ENCODE peak calls at places on chromosomes 16 and 17, in four cellular contexts. R is breast epithelium, U is fibroblast of the aortic adventitia, M is cardiac fibroblast. S is an unnamed sample.

GRCh38 chr16:73951541-73951940 is 345.1 kb upstream of the PSMD7 start:
- DNase-seq in R (no peak), U (no peak), M (no peak), S (peak)

GRCh38 chr17:4142107-4142900 is 526 bp downstream of the ZZEF1 start:
- DNase-seq in R (peak), U (no peak), M (peak), S (peak)

GRCh38 chr17:13114601-13115024 is 96.8 kb upstream of the ELAC2 start:
- DNase-seq in R (no peak), U (peak), M (peak), S (peak)

GRCh38 chr17:16873654-16874035 is 98.3 kb downstream of the TNFRSF13B start:
- DNase-seq in R (no peak), U (no peak), M (no peak), S (no peak)

GRCh38 chr16:53692146-53692545 is 11.5 kb downstream of the RPGRIP1L start:
- DNase-seq in R (no peak), U (no peak), M (peak), S (no peak)

GRCh38 chr17:80703109-80703508 is 158.5 kb downstream of the RPTOR start:
- DNase-seq in R (no peak), U (no peak), M (no peak), S (no peak)

GRCh38 chr16:2365895-2366294 is 25.4 kb upstream of the ABCA3 start:
- DNase-seq in R (no peak), U (peak), M (peak), S (peak)

GRCh38 chr17:33014751-33015150 is 23.1 kb downstream of the SPACA3 start:
- DNase-seq in R (no peak), U (no peak), M (no peak), S (no peak)

GRCh38 chr17:419073-419735 is 66.6 kb upstream of the RPH3AL start:
- DNase-seq in R (no peak), U (no peak), M (no peak), S (no peak)

GRCh38 chr16:56107944-56108583 is 83.2 kb upstream of the GNAO1 start:
- DNase-seq in R (no peak), U (no peak), M (no peak), S (no peak)

GRCh38 chr17:48457080-48457836 is 27.2 kb upstream of the SKAP1 start:
- DNase-seq in R (peak), U (peak), M (peak), S (peak)

GRCh38 chr16:24950275-24950674 is 64.9 kb downstream of the ARHGAP17 start:
- DNase-seq in R (no peak), U (peak), M (peak), S (peak)

GRCh38 chr17:20852541-20853370 is 190.1 kb downstream of the USP22 start:
- DNase-seq in R (no peak), U (peak), M (peak), S (no peak)

DNA sequence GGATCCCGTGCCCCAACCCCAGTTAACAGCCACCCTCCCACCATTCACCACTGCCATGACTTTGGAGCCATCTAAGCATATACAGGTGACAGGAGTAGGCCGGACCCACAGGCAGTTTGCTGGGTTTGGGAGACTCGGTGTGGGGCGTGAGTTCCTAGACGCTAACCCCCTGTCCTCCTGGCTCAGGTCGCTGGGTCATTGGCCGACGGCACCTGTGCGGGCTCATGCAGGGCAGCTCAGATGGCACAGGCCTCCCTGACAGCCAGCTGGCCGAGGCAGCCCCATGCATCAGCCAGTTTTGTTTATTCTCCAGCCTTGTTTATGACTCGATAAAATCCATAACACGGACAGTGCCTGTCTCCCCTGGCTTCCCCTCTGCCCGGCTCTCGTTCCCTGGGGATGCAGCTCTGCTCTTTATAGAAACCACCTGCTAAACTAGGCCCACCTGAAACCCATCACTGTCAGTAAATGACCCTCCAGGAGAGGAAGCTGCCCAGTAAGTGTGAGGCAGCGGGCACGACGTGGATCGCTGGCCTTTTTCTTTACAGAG is 46.0 kb downstream of the SDK2 start:
- DNase-seq in R (no peak), U (no peak), M (no peak), S (no peak)
- H3K4me3 ChIP-seq in R (no peak), U (no peak), M (no peak), S (no peak)

GRCh38 chr16:27110524-27110896 is 43.8 kb downstream of the C16orf82 start:
- DNase-seq in R (no peak), U (no peak), M (no peak), S (no peak)

GRCh38 chr16:27108051-27108770 is 41.5 kb downstream of the C16orf82 start:
- DNase-seq in R (no peak), U (no peak), M (no peak), S (no peak)

GRCh38 chr16:27109666-27110523 is 43.2 kb downstream of the C16orf82 start:
- DNase-seq in R (peak), U (peak), M (peak), S (peak)

GRCh38 chr16:27107185-27107592 is 40.5 kb downstream of the C16orf82 start:
- DNase-seq in R (no peak), U (no peak), M (no peak), S (no peak)

GRCh38 chr16:27108826-27109665 is 42.3 kb downstream of the C16orf82 start:
- DNase-seq in R (no peak), U (no peak), M (no peak), S (no peak)
- H3K4me3 ChIP-seq in R (peak), U (peak), M (peak), S (peak)

GRCh38 chr16:4505356-4506153 is 29.4 kb downstream of the HMOX2 start:
- DNase-seq in R (peak), U (no peak), M (no peak), S (no peak)
- H3K4me3 ChIP-seq in R (no peak), U (no peak), M (no peak), S (no peak)

GRCh38 chr17:7477392-7478275 is 1.8 kb downstream of the ZBTB4 start:
- DNase-seq in R (peak), U (peak), M (peak), S (peak)
- H3K4me3 ChIP-seq in R (peak), U (peak), M (peak), S (peak)

GRCh38 chr17:40281663-40282062 is 6.0 kb upstream of the CDC6 start:
- DNase-seq in R (no peak), U (no peak), M (no peak), S (no peak)

GRCh38 chr17:40284085-40284713 is 3.5 kb upstream of the CDC6 start:
- DNase-seq in R (no peak), U (peak), M (peak), S (peak)

GRCh38 chr17:40286473-40286872 is 1.2 kb upstream of the CDC6 start:
- DNase-seq in R (no peak), U (no peak), M (no peak), S (no peak)

GRCh38 chr17:40287159-40287493 is 553 bp upstream of the CDC6 start:
- DNase-seq in R (no peak), U (no peak), M (no peak), S (no peak)

GRCh38 chr17:40283662-40284061 is 4.0 kb upstream of the CDC6 start:
- DNase-seq in R (no peak), U (peak), M (peak), S (peak)
- H3K4me3 ChIP-seq in R (no peak), U (peak), M (no peak), S (peak)

DNA sequence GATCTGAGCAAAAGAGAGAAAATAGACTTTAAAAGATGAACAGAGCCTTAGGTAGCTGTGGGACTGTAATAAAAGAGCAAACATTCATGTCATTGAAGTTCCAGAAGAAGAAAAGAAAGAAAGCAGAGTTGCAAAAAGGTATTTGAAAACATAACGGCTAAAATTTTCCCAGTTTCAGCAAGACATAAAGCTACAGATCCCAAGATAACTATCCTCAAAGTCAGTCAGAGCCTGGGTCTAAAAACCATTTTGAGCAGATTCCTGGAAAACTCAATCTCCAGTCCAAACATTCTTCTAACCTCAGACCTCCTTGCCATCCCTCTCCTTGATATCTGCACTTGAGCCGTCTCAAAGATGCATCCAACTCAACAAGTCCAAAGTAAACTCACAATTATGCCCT is 20.9 kb upstream of the CD300E start:
- DNase-seq in R (no peak), U (no peak), M (no peak), S (no peak)
- H3K4me3 ChIP-seq in R (no peak), U (no peak), M (no peak), S (no peak)

DNA sequence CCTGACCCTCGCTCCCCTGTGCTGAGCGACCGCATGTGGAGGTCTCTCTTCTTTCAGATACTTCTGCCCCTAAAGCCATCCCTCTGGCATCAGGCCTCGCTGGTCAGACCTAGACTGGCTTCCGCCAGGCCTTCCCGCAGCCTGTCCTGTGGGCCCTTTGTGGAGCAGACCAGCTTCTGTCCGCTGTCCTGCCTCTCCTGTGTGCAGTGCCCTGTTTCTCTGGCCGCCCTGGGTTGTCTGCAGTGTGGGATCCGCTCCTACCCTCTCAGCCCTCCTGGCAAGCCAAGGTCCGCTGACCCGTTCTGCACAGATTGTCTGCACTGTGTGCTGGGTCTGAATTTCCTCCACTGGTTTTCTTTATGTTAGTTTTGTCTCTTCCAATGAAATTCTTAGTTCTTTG is 21.5 kb upstream of the MC1R start:
- DNase-seq in R (no peak), U (no peak), M (no peak), S (no peak)
- H3K4me3 ChIP-seq in R (no peak), U (no peak), M (no peak), S (no peak)

DNA sequence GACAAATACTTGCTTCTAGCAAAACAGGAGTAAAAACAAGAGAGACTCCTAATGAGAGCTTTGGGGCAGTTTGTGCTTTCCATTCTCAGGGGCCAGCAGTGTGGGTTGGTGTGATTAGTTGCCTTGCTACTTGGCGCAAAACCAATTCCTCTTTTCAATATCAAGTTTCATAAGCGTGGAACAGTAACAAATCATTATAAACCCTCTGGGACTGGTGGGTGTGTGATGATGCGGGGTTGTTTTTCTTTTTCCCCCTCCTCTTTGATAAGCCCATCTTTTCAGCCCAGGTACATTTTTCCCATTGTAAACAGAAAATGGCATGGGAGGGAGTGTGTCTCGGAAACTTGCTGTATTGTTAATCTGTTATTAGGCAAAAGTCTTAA is 166.5 kb downstream of the CCDC182 start:
- DNase-seq in R (no peak), U (peak), M (peak), S (no peak)
- H3K4me3 ChIP-seq in R (no peak), U (no peak), M (no peak), S (no peak)